ENCODE peak calls at places on chromosome 2, in seven cellular contexts. G is bronchial epithelial cell, R is AG10803, H is foreskin fibroblast, K is Peyer's patch, I is kidney epithelial cell, X is lower lobe of right lung. F is an unnamed sample.

GRCh38 chr2:240502059-240502429 is 55.7 kb downstream of the ANKMY1 start:
- DNase-seq in G (no peak), R (no peak), H (no peak), K (no peak), I (no peak), X (peak; percentile 32), F (peak; percentile 6)

GRCh38 chr2:10026940-10027569 is 16.3 kb upstream of the KLF11 start:
- DNase-seq in G (no peak), R (no peak), H (no peak), K (no peak), I (no peak), X (no peak), F (no peak)

GRCh38 chr2:85771486-85771885 is 17.7 kb downstream of the ATOH8 start:
- DNase-seq in G (no peak), R (no peak), H (peak; percentile 34), K (no peak), I (no peak), X (no peak), F (no peak)

GRCh38 chr2:19664651-19665050 is 237.1 kb downstream of the TTC32 start:
- DNase-seq in G (peak; percentile 46), R (no peak), H (peak; percentile 30), K (no peak), I (no peak), X (no peak), F (no peak)

GRCh38 chr2:48568551-48568950 is 38.6 kb downstream of the STON1 start:
- DNase-seq in G (no peak), R (peak; percentile 46), H (no peak), K (no peak), I (no peak), X (no peak), F (no peak)

GRCh38 chr2:65062843-65063242 is 6.6 kb downstream of the CEP68 start:
- DNase-seq in G (no peak), R (no peak), H (peak; percentile 55), K (no peak), I (no peak), X (no peak), F (no peak)

GRCh38 chr2:191666733-191667132 is 11.2 kb upstream of the NABP1 start:
- DNase-seq in G (no peak), R (no peak), H (peak; percentile 21), K (no peak), I (peak; percentile 49), X (no peak), F (no peak)

GRCh38 chr2:23485261-23485660 is 100.3 kb downstream of the KLHL29 start:
- DNase-seq in G (no peak), R (no peak), H (no peak), K (no peak), I (no peak), X (no peak), F (no peak)

GRCh38 chr2:211789984-211790383 is 748.6 kb downstream of the ERBB4 start:
- DNase-seq in G (peak; percentile 13), R (no peak), H (no peak), K (no peak), I (no peak), X (no peak), F (no peak)

GRCh38 chr2:239283961-239284801 is 116.6 kb downstream of the HDAC4 start:
- DNase-seq in G (no peak), R (no peak), H (no peak), K (no peak), I (no peak), X (peak; percentile 44), F (no peak)

GRCh38 chr2:150526006-150526405 is 38.5 kb upstream of the RND3 start:
- DNase-seq in G (peak; percentile 83), R (no peak), H (no peak), K (no peak), I (no peak), X (no peak), F (no peak)

GRCh38 chr2:168198476-168199192 is 48.8 kb downstream of the STK39 start:
- DNase-seq in G (peak; percentile 76), R (peak; percentile 71), H (peak; percentile 90), K (no peak), I (no peak), X (no peak), F (no peak)
- H3K4me3 ChIP-seq in G (no peak overlapping the region), R (no peak overlapping the region), H (no peak overlapping the region), K (no peak overlapping the region), I (no peak overlapping the region), X (no peak overlapping the region), F (no peak overlapping the region)

DNA sequence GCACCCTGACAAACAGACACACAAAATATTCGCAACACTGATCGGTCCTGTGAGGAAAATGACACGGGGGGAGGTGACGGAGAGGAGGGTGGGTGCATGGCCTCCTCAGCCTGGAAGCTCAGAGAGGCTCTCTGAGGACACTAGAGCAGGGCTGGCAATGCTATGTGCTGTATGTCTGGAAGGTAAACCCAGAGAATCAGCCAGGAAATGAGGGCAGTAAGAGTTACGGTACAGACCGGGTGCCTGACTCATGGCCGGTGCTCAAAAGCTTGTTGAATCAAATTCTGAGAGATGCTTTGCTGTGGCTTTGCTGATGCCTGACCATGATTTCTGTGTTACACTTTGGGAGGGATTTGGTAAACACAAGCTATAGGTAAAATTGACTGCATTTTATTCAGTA is 81.9 kb downstream of the CCDC93 start:
- DNase-seq in G (no peak), R (no peak), H (no peak), K (no peak), I (no peak), X (no peak), F (no peak)
- H3K4me3 ChIP-seq in G (no peak overlapping the region), R (no peak overlapping the region), H (no peak overlapping the region), K (no peak overlapping the region), I (no peak overlapping the region), X (no peak overlapping the region), F (no peak overlapping the region)

DNA sequence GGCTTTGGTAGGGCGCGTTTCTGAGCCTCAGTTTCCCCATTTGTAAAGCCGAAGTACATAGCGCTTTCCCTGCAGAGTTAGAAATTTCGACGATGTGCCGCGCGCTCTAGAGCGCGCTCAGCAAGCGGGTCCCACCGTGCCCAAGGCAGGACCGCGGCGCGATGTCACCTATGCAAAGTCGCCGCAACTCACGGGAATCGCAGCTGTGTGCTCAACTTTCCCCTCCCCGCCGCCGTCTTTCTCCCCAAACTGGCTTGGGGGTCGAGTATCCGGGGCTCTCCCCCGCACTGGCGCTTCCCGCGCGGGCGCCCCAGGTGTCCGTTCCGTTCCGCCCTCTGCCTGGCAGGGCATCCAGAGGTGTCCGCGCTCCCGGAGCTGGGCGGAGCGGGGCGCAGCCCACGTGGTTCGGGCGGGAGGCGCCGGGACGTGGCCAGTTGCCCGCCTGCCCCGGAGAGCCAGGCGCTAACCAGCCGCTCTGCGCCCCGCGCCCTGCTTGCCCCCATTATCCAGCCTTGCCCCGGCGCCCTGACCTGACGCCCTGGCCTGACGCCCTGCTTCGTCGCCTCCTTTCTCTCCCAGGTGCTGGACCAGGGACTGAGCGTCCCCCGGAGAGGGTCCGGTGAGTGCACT is at the start of gene MLPH:
- DNase-seq in G (peak; percentile 38), R (no peak), H (peak; percentile 89), K (no peak), I (no peak), X (peak; percentile 82), F (no peak)
- H3K4me3 ChIP-seq in G (peak within 1 kb of the TSS; percentile 54), R (peak within 1 kb of the TSS; percentile 74), H (peak within 1 kb of the TSS; percentile 83), K (peak within 1 kb of the TSS; percentile 53), I (peak within 1 kb of the TSS; percentile 68), X (peak within 1 kb of the TSS; percentile 69), F (peak within 1 kb of the TSS; percentile 46)

DNA sequence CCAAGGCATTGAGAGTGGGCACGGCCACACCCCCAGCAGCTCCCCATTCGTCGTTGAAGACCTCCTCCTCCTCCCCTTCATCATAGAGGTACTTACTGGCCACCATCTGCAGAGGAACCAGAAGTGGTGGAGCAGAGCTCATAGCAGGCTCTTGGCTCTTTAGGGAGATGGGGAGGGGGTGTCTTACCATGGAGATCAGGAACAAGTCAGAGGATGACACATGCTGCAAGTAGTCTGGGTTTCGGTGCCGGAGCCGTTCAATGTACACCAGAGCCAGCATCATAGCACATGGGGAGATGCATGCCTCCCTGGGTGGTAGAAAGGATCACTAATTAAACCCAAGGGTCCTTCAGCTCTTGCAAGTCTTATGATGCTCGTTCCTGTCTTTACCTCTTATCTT is 1.9 kb downstream of the CNPPD1 start:
- DNase-seq in G (no peak), R (no peak), H (no peak), K (no peak), I (no peak), X (no peak), F (no peak)
- H3K4me3 ChIP-seq in G (no peak overlapping the region), R (no peak overlapping the region), H (no peak overlapping the region), K (peak overlapping the region; percentile 9), I (no peak overlapping the region), X (no peak overlapping the region), F (no peak overlapping the region)

DNA sequence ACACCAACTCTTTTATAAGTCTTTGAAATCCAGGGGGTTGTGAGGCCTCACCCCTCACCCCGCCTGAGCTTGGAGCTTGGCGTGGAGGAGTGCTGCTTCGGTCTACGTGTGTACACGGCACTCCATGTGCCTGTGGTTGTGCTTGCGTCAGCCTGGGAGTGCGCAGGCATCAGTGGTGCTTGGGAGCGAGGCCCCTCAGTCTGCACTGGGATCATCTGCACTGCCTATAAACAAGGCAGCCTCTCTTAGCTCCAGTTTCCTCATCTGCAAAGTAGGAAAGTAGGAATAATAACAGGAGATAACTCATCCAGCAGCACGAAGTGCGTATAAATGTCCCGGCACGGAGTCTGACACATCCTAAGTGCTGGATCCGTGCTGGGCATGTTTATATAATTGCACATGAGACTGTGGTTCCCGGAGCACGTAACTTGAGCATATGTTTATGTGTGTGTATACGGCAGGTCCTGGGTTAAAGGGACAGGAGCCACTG is 1.2 kb downstream of the GYPC start:
- DNase-seq in G (no peak), R (peak; percentile 92), H (peak; percentile 96), K (peak; percentile 67), I (peak; percentile 29), X (peak; percentile 63), F (peak; percentile 31)
- H3K4me3 ChIP-seq in G (no peak overlapping the region), R (peak overlapping the region; percentile 84), H (peak overlapping the region; percentile 78), K (peak overlapping the region; percentile 66), I (peak overlapping the region; percentile 69), X (peak overlapping the region; percentile 71), F (peak overlapping the region; percentile 74)

GRCh38 chr2:233385489-233386044 is 31.3 kb downstream of the DGKD start:
- DNase-seq in G (no peak), R (no peak), H (no peak), K (no peak), I (no peak), X (no peak), F (no peak)

GRCh38 chr2:233389601-233390125 is 35.4 kb downstream of the DGKD start:
- DNase-seq in G (no peak), R (no peak), H (no peak), K (no peak), I (no peak), X (no peak), F (no peak)

GRCh38 chr2:233387225-233387624 is 32.9 kb downstream of the DGKD start:
- DNase-seq in G (no peak), R (no peak), H (no peak), K (no peak), I (no peak), X (no peak), F (no peak)

GRCh38 chr2:233386382-233387041 is 32.2 kb downstream of the DGKD start:
- DNase-seq in G (peak; percentile 38), R (peak; percentile 30), H (peak; percentile 69), K (no peak), I (peak; percentile 5), X (no peak), F (no peak)

GRCh38 chr2:233387667-233388528 is 33.6 kb downstream of the DGKD start:
- DNase-seq in G (no peak), R (peak; percentile 88), H (peak; percentile 97), K (no peak), I (no peak), X (peak; percentile 84), F (peak; percentile 89)
- H3K4me3 ChIP-seq in G (no peak overlapping the region), R (no peak overlapping the region), H (no peak overlapping the region), K (no peak overlapping the region), I (no peak overlapping the region), X (peak overlapping the region; percentile 2), F (peak overlapping the region; percentile 24)